ENCODE peak calls at places on chromosomes 7 and 10, in six cellular contexts. O, F, K, W, C and L are unnamed samples.

GRCh38 chr10:115844592-115844991 is 428.4 kb downstream of the GFRA1 start:
- DNase-seq in O (no peak), C (no peak), W (no peak), K (peak), F (no peak), L (no peak)

GRCh38 chr10:78386495-78386894 is 352.8 kb downstream of the RPS24 start:
- DNase-seq in F (no peak), O (no peak), W (no peak), K (no peak), C (no peak), L (no peak)

GRCh38 chr7:111074772-111075152 is 16.2 kb upstream of the LRRN3 start:
- DNase-seq in O (no peak), C (no peak), F (no peak), K (no peak), W (no peak), L (no peak)

GRCh38 chr7:47557986-47558670 is 23.8 kb downstream of the TNS3 start:
- DNase-seq in F (no peak), C (no peak), K (no peak), O (no peak), W (no peak), L (no peak)

GRCh38 chr10:14306201-14306600 is 24.5 kb downstream of the FRMD4A start:
- DNase-seq in C (no peak), W (no peak), F (no peak), O (no peak), K (no peak), L (no peak)

GRCh38 chr7:155298288-155298833 is 683 bp downstream of the INSIG1 start:
- DNase-seq in C (no peak), K (peak), F (no peak), W (no peak), O (no peak), L (no peak)

GRCh38 chr10:1241973-1242935 is 186.1 kb downstream of the WDR37 start:
- DNase-seq in K (no peak), O (no peak), W (no peak), C (no peak), F (no peak), L (no peak)

GRCh38 chr10:69043931-69044531 is 43.9 kb upstream of the SRGN start:
- DNase-seq in C (no peak), K (no peak), O (no peak), F (no peak), W (no peak), L (no peak)

GRCh38 chr10:104906112-104906511 is 265.0 kb downstream of the SORCS3 start:
- DNase-seq in W (no peak), C (no peak), F (no peak), O (no peak), K (no peak), L (no peak)

GRCh38 chr10:11595395-11595692 is 16.1 kb downstream of the USP6NL start:
- DNase-seq in K (no peak), F (no peak), W (no peak), O (no peak), C (no peak), L (no peak)

GRCh38 chr10:43105119-43105792 is 28.4 kb downstream of the RET start:
- DNase-seq in F (peak), W (peak), O (peak), K (peak), C (peak), L (no peak)

GRCh38 chr10:125125951-125126735 is 34.2 kb downstream of the CTBP2 start:
- DNase-seq in C (no peak), K (no peak), F (no peak), O (no peak), W (no peak), L (no peak)

GRCh38 chr7:102223175-102223574 is 63.5 kb upstream of the SH2B2 start:
- DNase-seq in C (no peak), F (no peak), W (no peak), K (no peak), O (no peak), L (no peak)

GRCh38 chr7:124246262-124246863 is 213.5 kb upstream of the TMEM229A start:
- DNase-seq in O (no peak), F (no peak), C (no peak), K (no peak), W (no peak), L (no peak)

GRCh38 chr10:69278446-69278963 is at the start of gene HK1:
- DNase-seq in W (no peak), O (no peak), F (no peak), K (peak), C (no peak), L (no peak)

GRCh38 chr7:92569137-92569536 is 21.1 kb downstream of the FAM133B start:
- DNase-seq in O (no peak), W (no peak), C (no peak), K (no peak), F (no peak), L (no peak)

GRCh38 chr10:129689681-129690080 is 222.6 kb downstream of the MGMT start:
- DNase-seq in W (no peak), F (no peak), O (no peak), K (no peak), C (no peak), L (no peak)

GRCh38 chr7:141609566-141609965 is 58.4 kb downstream of the AGK start:
- DNase-seq in K (no peak), W (no peak), C (no peak), O (no peak), F (no peak), L (no peak)

GRCh38 chr7:957418-958220 is 3.1 kb upstream of the ADAP1 start:
- DNase-seq in F (no peak), K (peak), C (no peak), W (no peak), O (no peak), L (no peak)

GRCh38 chr10:79615577-79615976 is 4.8 kb downstream of the SFTPA1 start:
- DNase-seq in W (no peak), K (no peak), F (no peak), O (no peak), C (no peak), L (no peak)

GRCh38 chr7:3464900-3465622 is 164.0 kb downstream of the SDK1 start:
- DNase-seq in W (no peak), F (no peak), K (no peak), O (no peak), C (no peak), L (no peak)

GRCh38 chr7:28106316-28106957 is 74.2 kb downstream of the JAZF1 start:
- DNase-seq in F (no peak), K (no peak), W (no peak), O (no peak), C (peak), L (peak)

GRCh38 chr7:98192781-98193457 is 18.3 kb upstream of the BHLHA15 start:
- DNase-seq in O (no peak), C (no peak), K (no peak), W (no peak), F (no peak), L (no peak)

GRCh38 chr7:105178177-105178576 is 164.2 kb downstream of the KMT2E start:
- DNase-seq in F (no peak), K (no peak), W (no peak), C (no peak), O (no peak), L (no peak)

GRCh38 chr7:53003653-53004445 is 31.6 kb upstream of the POM121L12 start:
- DNase-seq in K (no peak), W (no peak), C (no peak), O (no peak), F (no peak), L (no peak)

GRCh38 chr7:43625453-43625852 is 42.5 kb downstream of the STK17A start:
- DNase-seq in K (no peak), W (no peak), C (no peak), O (no peak), F (no peak), L (no peak)